ENCODE peak calls at places on chromosomes 6 and 20, in four cellular contexts. U is AG04450, K is SK-N-SH, S is esophagus squamous epithelium. T is an unnamed sample.

GRCh38 chr6:30075987-30076311 is 380 bp upstream of the RNF39 start:
- DNase-seq in U (no peak), K (peak; percentile 10), S (no peak), T (no peak)

GRCh38 chr6:159959976-159960384 is 8.9 kb upstream of the IGF2R start:
- DNase-seq in U (no peak), K (no peak), S (no peak), T (no peak)

GRCh38 chr20:5077761-5078387 is 41.9 kb downstream of the PCNA start:
- DNase-seq in U (no peak), K (no peak), S (no peak), T (no peak)

GRCh38 chr6:143399176-143399575 is 51.3 kb downstream of the ADAT2 start:
- DNase-seq in U (no peak), K (no peak), S (no peak), T (no peak)

GRCh38 chr20:1846341-1846740 is 48.9 kb upstream of the SIRPA start:
- DNase-seq in U (no peak), K (no peak), S (no peak), T (no peak)

GRCh38 chr6:134287863-134288537 is 29.9 kb downstream of the SGK1 start:
- DNase-seq in U (no peak), K (no peak), S (no peak), T (no peak)

GRCh38 chr6:151634336-151634720 is 140.5 kb downstream of the CCDC170 start:
- DNase-seq in U (no peak), K (no peak), S (no peak), T (no peak)

GRCh38 chr6:157825243-157825904 is 2.3 kb downstream of the SNX9 start:
- DNase-seq in U (no peak), K (no peak), S (no peak), T (peak; percentile 67)

GRCh38 chr6:24636681-24637080 is 9.3 kb downstream of the KIAA0319 start:
- DNase-seq in U (no peak), K (no peak), S (no peak), T (no peak)

DNA sequence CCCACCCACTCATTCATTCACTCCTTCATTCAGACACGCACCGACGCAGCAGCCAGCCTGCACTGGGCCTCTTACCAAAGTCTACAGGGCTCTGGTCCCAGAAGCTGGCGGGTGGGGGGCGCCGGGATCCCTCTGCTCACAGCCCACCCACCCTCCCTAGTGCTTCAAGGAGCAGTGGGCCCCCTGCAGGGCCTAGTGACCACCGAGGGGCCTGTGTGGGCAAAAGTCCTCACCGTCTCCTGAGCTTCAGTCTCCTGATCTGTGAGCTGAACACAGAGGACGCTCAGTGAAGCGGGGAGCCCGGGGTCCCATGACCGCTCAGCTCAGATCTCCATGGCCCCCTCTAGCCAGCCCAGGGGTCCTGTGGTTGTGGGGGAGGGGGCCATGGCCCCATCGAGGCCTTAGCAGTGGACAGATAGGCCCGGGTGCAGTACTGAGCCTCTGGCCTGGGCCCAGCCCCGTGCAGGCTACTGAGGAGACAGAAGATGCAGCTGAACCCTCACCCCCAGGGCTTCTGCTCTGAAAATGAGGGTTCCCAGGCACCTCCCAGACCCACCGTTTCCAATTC is 33.4 kb upstream of the MRGBP start:
- DNase-seq in U (no peak), K (no peak), S (no peak), T (no peak)
- H3K27me3 ChIP-seq in U (peaks cover 33% of the 10 kb centered on the region), K (no peaks in the 10 kb centered on the region), S (no peaks in the 10 kb centered on the region), T (no peaks in the 10 kb centered on the region)

GRCh38 chr20:3273371-3273770 is 34.4 kb upstream of the SLC4A11 start:
- DNase-seq in U (no peak), K (no peak), S (no peak), T (no peak)

GRCh38 chr20:3275966-3276365 is 37.0 kb upstream of the SLC4A11 start:
- DNase-seq in U (no peak), K (no peak), S (no peak), T (no peak)

GRCh38 chr20:3275064-3275935 is 36.3 kb upstream of the SLC4A11 start:
- DNase-seq in U (no peak), K (no peak), S (no peak), T (no peak)

GRCh38 chr20:3277686-3278465 is 38.9 kb upstream of the SLC4A11 start:
- DNase-seq in U (no peak), K (no peak), S (no peak), T (no peak)

GRCh38 chr20:3276400-3277015 is 37.5 kb upstream of the SLC4A11 start:
- DNase-seq in U (no peak), K (no peak), S (no peak), T (peak; percentile 54)
- TF ChIP-seq CTCF in U (peak; percentile 11), K (peak; percentile 28), S (peak; percentile 7), T (peak; percentile 35)

DNA sequence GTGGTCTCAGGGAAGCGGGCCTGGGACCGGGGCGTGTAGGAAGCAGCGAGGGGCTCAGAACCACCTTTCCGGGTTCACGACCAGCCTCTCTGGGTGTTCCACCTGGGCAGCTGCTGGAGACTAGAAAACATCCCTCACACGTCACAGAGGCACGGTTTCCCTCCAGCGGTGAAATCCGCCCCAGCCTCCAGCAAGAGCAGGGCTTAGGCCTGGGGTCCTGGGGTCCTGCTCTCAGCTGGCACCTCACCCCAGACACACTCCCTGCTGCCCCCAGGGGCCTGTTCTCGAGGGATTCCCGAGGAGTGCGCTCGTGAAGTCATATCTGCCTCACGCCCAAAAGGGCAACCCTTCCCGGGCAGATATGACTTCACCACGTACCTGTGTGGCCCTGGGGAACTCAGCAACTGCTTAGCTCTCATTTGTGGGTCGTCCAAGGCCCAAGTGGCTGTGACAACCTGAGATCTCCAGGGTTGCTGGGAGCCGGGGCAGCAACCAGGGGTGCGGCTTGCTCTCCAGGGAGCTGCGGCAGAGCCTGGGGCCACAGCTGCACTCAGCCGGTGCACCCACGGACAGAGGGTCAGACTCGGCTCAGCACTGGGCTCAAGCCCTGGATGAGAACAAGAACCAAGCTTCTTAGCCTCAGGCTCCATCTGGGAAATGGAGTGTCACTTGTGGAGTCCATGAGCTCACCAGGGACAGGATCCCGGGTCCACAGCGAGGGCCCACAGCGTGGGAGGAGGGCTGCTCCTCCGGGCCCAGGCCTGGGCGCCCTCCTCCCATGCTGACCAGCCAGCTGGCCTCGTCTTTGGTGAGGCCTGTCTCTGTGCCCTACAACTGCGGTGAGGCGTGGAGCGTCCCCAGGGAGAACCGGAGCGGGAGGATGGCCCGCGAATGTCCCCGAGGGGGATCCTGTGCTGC is 661 bp downstream of the FNDC11 start:
- DNase-seq in U (no peak), K (no peak), S (no peak), T (no peak)
- H3K27me3 ChIP-seq in U (peaks cover 2% of the 10 kb centered on the region), K (no peaks in the 10 kb centered on the region), S (no peaks in the 10 kb centered on the region), T (no peaks in the 10 kb centered on the region)

DNA sequence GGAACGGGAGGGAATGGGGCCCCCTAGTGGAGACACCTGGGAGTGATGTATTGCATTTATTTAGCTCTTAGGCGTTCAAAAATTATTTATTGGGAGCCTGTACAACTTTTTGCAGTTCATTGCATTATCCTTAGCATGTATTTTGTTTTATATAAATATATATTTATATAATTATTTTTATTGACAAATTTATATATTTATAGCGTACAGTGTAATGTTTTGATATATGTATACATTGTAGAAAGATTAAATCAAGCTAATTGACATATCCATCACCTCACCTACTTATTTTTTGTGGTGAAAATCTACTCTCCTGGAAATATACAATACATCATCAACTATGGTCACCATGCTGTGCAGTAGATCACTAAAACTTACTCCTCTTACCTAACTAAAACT is 975 bp downstream of the SIRT5 start:
- DNase-seq in U (no peak), K (no peak), S (no peak), T (no peak)
- TF ChIP-seq CTCF in U (peak; percentile 86), K (peak; percentile 90), S (peak; percentile 80), T (no peak)

T was measured in cardiac muscle cell.